ENCODE peak calls at places on chromosomes 3 and 15, in five cellular contexts. Z, R, L, C and D are unnamed samples.

GRCh38 chr3:164687211-164687610 is 391.1 kb downstream of the SI start:
- DNase-seq in Z (no peak), R (no peak), L (no peak), C (no peak), D (no peak)

GRCh38 chr3:40299721-40300335 is 9.7 kb upstream of the EIF1B start:
- DNase-seq in Z (no peak), C (peak), R (peak), L (no peak), D (peak)

GRCh38 chr3:182568756-182569155 is 224.5 kb upstream of the ATP11B start:
- DNase-seq in C (no peak), L (no peak), Z (no peak), R (no peak), D (no peak)

GRCh38 chr15:85849946-85850345 is 55.2 kb upstream of the KLHL25 start:
- DNase-seq in C (no peak), Z (no peak), R (no peak), L (no peak), D (no peak)

GRCh38 chr15:52710050-52710709 is 31.0 kb upstream of the ATOSA start:
- DNase-seq in R (no peak), L (no peak), C (no peak), Z (no peak), D (peak)

GRCh38 chr3:13339833-13340232 is 80.3 kb downstream of the NUP210 start:
- DNase-seq in R (no peak), C (no peak), L (no peak), Z (no peak), D (no peak)

GRCh38 chr3:157573281-157573680 is 70.1 kb upstream of the VEPH1 start:
- DNase-seq in L (no peak), C (peak), Z (no peak), R (peak), D (peak)

GRCh38 chr3:187567741-187568140 is 102.5 kb downstream of the SST start:
- DNase-seq in C (peak), R (peak), L (no peak), Z (no peak), D (peak)

GRCh38 chr15:70084461-70084860 is 13.3 kb downstream of the TLE3 start:
- DNase-seq in L (no peak), R (no peak), C (no peak), Z (no peak), D (no peak)